ENCODE peak calls at places on chromosomes 16 and 17, in nine cellular contexts. M is lower lobe of right lung; T is GM04503; H is anterior cingulate cortex; R is activated T-helper 9 cell treated with anti-CD3 and anti-CD28 coated beads, Interleukin-2, amount 50 U/mL, for 16 hours; P is CD4-positive, alpha-beta memory T cell; I is KBM-7; V is frontal cortex; C is iPS-NIHi11. N is an unnamed sample.

GRCh38 chr16:75319513-75320401 is 68.3 kb upstream of the BCAR1 start:
- DNase-seq in M (no peak), T (peak), H (no peak), R (no peak), P (peak), I (peak), V (no peak), C (no peak), N (no peak)

GRCh38 chr17:34626141-34626681 is 46.8 kb downstream of the TMEM132E start:
- DNase-seq in M (peak), T (no peak), H (no peak), R (no peak), P (no peak), I (no peak), V (no peak), C (peak), N (no peak)

GRCh38 chr17:30378191-30378796 is 433 bp upstream of the CPD start:
- DNase-seq in M (peak), T (no peak), H (no peak), R (peak), P (no peak), I (no peak), V (no peak), C (no peak), N (no peak)

GRCh38 chr16:87728026-87728425 is 37.8 kb downstream of the KLHDC4 start:
- DNase-seq in M (no peak), T (no peak), H (no peak), R (no peak), P (no peak), I (no peak), V (no peak), C (no peak), N (no peak)

GRCh38 chr17:81148986-81149533 is 16.2 kb upstream of the PVALEF start:
- DNase-seq in M (peak), T (no peak), H (no peak), R (no peak), P (no peak), I (no peak), V (no peak), C (no peak), N (no peak)

GRCh38 chr17:31452101-31452500 is 60.6 kb downstream of the RAB11FIP4 start:
- DNase-seq in M (no peak), T (no peak), H (no peak), R (no peak), P (no peak), I (no peak), V (no peak), C (no peak), N (no peak)

GRCh38 chr16:52515068-52515671 is 31.8 kb downstream of the TOX3 start:
- DNase-seq in M (no peak), T (no peak), H (no peak), R (no peak), P (no peak), I (no peak), V (no peak), C (no peak), N (no peak)

GRCh38 chr17:45052052-45052772 is 780 bp upstream of the DCAKD start:
- DNase-seq in M (peak), T (no peak), H (no peak), R (peak), P (peak), I (peak), V (peak), C (peak), N (peak)

GRCh38 chr16:30417447-30418349 is 10.3 kb downstream of the ZNF771 start:
- DNase-seq in M (peak), T (peak), H (peak), R (peak), P (peak), I (peak), V (peak), C (peak), N (peak)

GRCh38 chr16:22123146-22123545 is 30.8 kb downstream of the VWA3A start:
- DNase-seq in M (no peak), T (no peak), H (no peak), R (no peak), P (no peak), I (peak), V (no peak), C (peak), N (no peak)

GRCh38 chr17:62897706-62898105 is 68.3 kb upstream of the TANC2 start:
- DNase-seq in M (no peak), T (no peak), H (no peak), R (no peak), P (no peak), I (no peak), V (no peak), C (no peak), N (no peak)

GRCh38 chr16:70590722-70591438 is 55.5 kb upstream of the IL34 start:
- DNase-seq in M (no peak), T (no peak), H (no peak), R (no peak), P (no peak), I (no peak), V (no peak), C (no peak), N (no peak)

GRCh38 chr16:67155305-67156145 is 4.2 kb downstream of the TRADD start:
- DNase-seq in M (peak), T (no peak), H (peak), R (peak), P (peak), I (peak), V (peak), C (peak), N (peak)

GRCh38 chr17:40311575-40311974 is 2.6 kb downstream of the RARA start:
- DNase-seq in M (peak), T (no peak), H (no peak), R (no peak), P (no peak), I (peak), V (no peak), C (no peak), N (no peak)

GRCh38 chr16:53509906-53510703 is 7.1 kb upstream of the AKTIP start:
- DNase-seq in M (peak), T (no peak), H (peak), R (no peak), P (peak), I (peak), V (no peak), C (peak), N (peak)

GRCh38 chr17:74943808-74944522 is 8.3 kb downstream of the OTOP3 start:
- DNase-seq in M (no peak), T (no peak), H (no peak), R (no peak), P (no peak), I (no peak), V (no peak), C (no peak), N (no peak)

GRCh38 chr17:19579192-19579668 is 45.6 kb downstream of the SLC47A1 start:
- DNase-seq in M (no peak), T (no peak), H (no peak), R (no peak), P (no peak), I (no peak), V (no peak), C (peak), N (no peak)

GRCh38 chr17:64133546-64134215 is 3.7 kb upstream of the ERN1 start:
- DNase-seq in M (no peak), T (no peak), H (peak), R (no peak), P (peak), I (peak), V (peak), C (peak), N (no peak)

N was measured in C1 segment of cervical spinal cord.